ENCODE peak calls at places on chromosomes 5 and 9, in eight cellular contexts. One of them, this sample, is unnamed.

GRCh38 chr9:95515272-95516113 is 1.3 kb downstream of the PTCH1 start:
- DNase-seq in fibroblast of lung: no peak
- DNase-seq in nucleus accumbens: no peak
- DNase-seq in RPMI8226: peak
- DNase-seq in non-pigmented ciliary epithelial cell: no peak
- DNase-seq in ELF-1: peak
- DNase-seq in left colon: no peak
- DNase-seq in activated B cell treated with CpG ODN at 0.5 μM for 24 hours: no peak
- DNase-seq in this sample: no peak

GRCh38 chr9:109886617-109887016 is 106.6 kb downstream of the PALM2AKAP2 start:
- DNase-seq in activated B cell treated with CpG ODN at 0.5 μM for 24 hours: no peak
- DNase-seq in left colon: no peak
- DNase-seq in RPMI8226: no peak
- DNase-seq in non-pigmented ciliary epithelial cell: no peak
- DNase-seq in ELF-1: no peak
- DNase-seq in fibroblast of lung: peak
- DNase-seq in nucleus accumbens: no peak
- DNase-seq in this sample: peak

GRCh38 chr9:118957585-118957984 is 411.6 kb downstream of the BRINP1 start:
- DNase-seq in ELF-1: no peak
- DNase-seq in RPMI8226: no peak
- DNase-seq in left colon: no peak
- DNase-seq in nucleus accumbens: no peak
- DNase-seq in non-pigmented ciliary epithelial cell: no peak
- DNase-seq in fibroblast of lung: peak
- DNase-seq in activated B cell treated with CpG ODN at 0.5 μM for 24 hours: no peak
- DNase-seq in this sample: no peak

GRCh38 chr5:33228149-33228548 is 212.6 kb upstream of the TARS1 start:
- DNase-seq in RPMI8226: no peak
- DNase-seq in activated B cell treated with CpG ODN at 0.5 μM for 24 hours: no peak
- DNase-seq in ELF-1: no peak
- DNase-seq in nucleus accumbens: no peak
- DNase-seq in left colon: no peak
- DNase-seq in non-pigmented ciliary epithelial cell: no peak
- DNase-seq in fibroblast of lung: no peak
- DNase-seq in this sample: no peak

GRCh38 chr5:171067540-171068130 is 205.8 kb downstream of the RANBP17 start:
- DNase-seq in non-pigmented ciliary epithelial cell: no peak
- DNase-seq in RPMI8226: no peak
- DNase-seq in activated B cell treated with CpG ODN at 0.5 μM for 24 hours: no peak
- DNase-seq in fibroblast of lung: no peak
- DNase-seq in left colon: no peak
- DNase-seq in nucleus accumbens: no peak
- DNase-seq in ELF-1: no peak
- DNase-seq in this sample: no peak

GRCh38 chr9:108704156-108704852 is 151.5 kb downstream of the ACTL7B start:
- DNase-seq in activated B cell treated with CpG ODN at 0.5 μM for 24 hours: no peak
- DNase-seq in nucleus accumbens: no peak
- DNase-seq in non-pigmented ciliary epithelial cell: no peak
- DNase-seq in left colon: no peak
- DNase-seq in ELF-1: no peak
- DNase-seq in fibroblast of lung: peak
- DNase-seq in RPMI8226: no peak
- DNase-seq in this sample: no peak

GRCh38 chr5:167720676-167721260 is 570.7 kb upstream of the WWC1 start:
- DNase-seq in RPMI8226: no peak
- DNase-seq in fibroblast of lung: peak
- DNase-seq in nucleus accumbens: no peak
- DNase-seq in activated B cell treated with CpG ODN at 0.5 μM for 24 hours: no peak
- DNase-seq in non-pigmented ciliary epithelial cell: no peak
- DNase-seq in ELF-1: no peak
- DNase-seq in left colon: no peak
- DNase-seq in this sample: no peak

GRCh38 chr9:125758986-125759811 is 12.0 kb downstream of the PBX3 start:
- DNase-seq in left colon: no peak
- DNase-seq in RPMI8226: no peak
- DNase-seq in nucleus accumbens: no peak
- DNase-seq in non-pigmented ciliary epithelial cell: no peak
- DNase-seq in fibroblast of lung: peak
- DNase-seq in ELF-1: peak
- DNase-seq in activated B cell treated with CpG ODN at 0.5 μM for 24 hours: no peak
- DNase-seq in this sample: peak

GRCh38 chr9:91795500-91796241 is 154.4 kb downstream of the ROR2 start:
- DNase-seq in ELF-1: peak
- DNase-seq in non-pigmented ciliary epithelial cell: no peak
- DNase-seq in RPMI8226: no peak
- DNase-seq in left colon: no peak
- DNase-seq in activated B cell treated with CpG ODN at 0.5 μM for 24 hours: no peak
- DNase-seq in fibroblast of lung: peak
- DNase-seq in nucleus accumbens: no peak
- DNase-seq in this sample: no peak

GRCh38 chr9:93819905-93820304 is 135.2 kb downstream of the BARX1 start:
- DNase-seq in nucleus accumbens: no peak
- DNase-seq in fibroblast of lung: no peak
- DNase-seq in left colon: no peak
- DNase-seq in non-pigmented ciliary epithelial cell: no peak
- DNase-seq in ELF-1: no peak
- DNase-seq in activated B cell treated with CpG ODN at 0.5 μM for 24 hours: no peak
- DNase-seq in RPMI8226: no peak
- DNase-seq in this sample: no peak

GRCh38 chr5:180869587-180869986 is 8.5 kb upstream of the ZFP62 start:
- DNase-seq in left colon: no peak
- DNase-seq in fibroblast of lung: no peak
- DNase-seq in ELF-1: no peak
- DNase-seq in activated B cell treated with CpG ODN at 0.5 μM for 24 hours: no peak
- DNase-seq in RPMI8226: no peak
- DNase-seq in non-pigmented ciliary epithelial cell: no peak
- DNase-seq in nucleus accumbens: no peak
- DNase-seq in this sample: no peak

GRCh38 chr5:122933926-122934325 is 88.5 kb downstream of the SNX24 start:
- DNase-seq in activated B cell treated with CpG ODN at 0.5 μM for 24 hours: no peak
- DNase-seq in left colon: no peak
- DNase-seq in non-pigmented ciliary epithelial cell: no peak
- DNase-seq in ELF-1: peak
- DNase-seq in nucleus accumbens: no peak
- DNase-seq in RPMI8226: no peak
- DNase-seq in fibroblast of lung: no peak
- DNase-seq in this sample: no peak

GRCh38 chr5:14327624-14328023 is 184.5 kb downstream of the TRIO start:
- DNase-seq in ELF-1: no peak
- DNase-seq in activated B cell treated with CpG ODN at 0.5 μM for 24 hours: no peak
- DNase-seq in RPMI8226: no peak
- DNase-seq in non-pigmented ciliary epithelial cell: no peak
- DNase-seq in left colon: no peak
- DNase-seq in fibroblast of lung: peak
- DNase-seq in nucleus accumbens: no peak
- DNase-seq in this sample: no peak